ENCODE peak calls at places on chromosome 2, in four cellular contexts. M, C, V and S are unnamed samples. For H3K79me2, the result is how much of the 10 kb centered on the place peaks cover.

GRCh38 chr2:216206821-216207220 is 97.7 kb downstream of the XRCC5 start:
- DNase-seq in M (no peak), C (no peak), V (no peak), S (no peak)

GRCh38 chr2:57701391-57701791 is 345.2 kb upstream of the VRK2 start:
- DNase-seq in M (no peak), C (no peak), V (peak), S (no peak)

GRCh38 chr2:18651842-18652774 is 62.7 kb upstream of the NT5C1B start:
- DNase-seq in M (no peak), C (no peak), V (no peak), S (peak)

GRCh38 chr2:26630669-26631360 is 10.4 kb downstream of the CIB4 start:
- DNase-seq in M (no peak), C (peak), V (peak), S (no peak)

GRCh38 chr2:112692496-112692911 is 28.3 kb upstream of the NT5DC4 start:
- DNase-seq in M (peak), C (peak), V (peak), S (no peak)

GRCh38 chr2:68912732-68913131 is 40.0 kb downstream of the GKN2 start:
- DNase-seq in M (no peak), C (no peak), V (no peak), S (no peak)

GRCh38 chr2:191268596-191268995 is 23.4 kb downstream of the MYO1B start:
- DNase-seq in M (no peak), C (no peak), V (no peak), S (no peak)

GRCh38 chr2:206443735-206444527 is 599 bp downstream of the ADAM23 start:
- DNase-seq in M (peak), C (peak), V (peak), S (no peak)

GRCh38 chr2:97911210-97911921 is 84.4 kb downstream of the TMEM131 start:
- DNase-seq in M (no peak), C (peak), V (no peak), S (no peak)

GRCh38 chr2:131394147-131394931 is 30.4 kb upstream of the RAB6D start:
- DNase-seq in M (no peak), C (no peak), V (peak), S (no peak)

GRCh38 chr2:27381577-27382181 is 1.1 kb upstream of the ZNF513 start:
- DNase-seq in M (no peak), C (no peak), V (no peak), S (no peak)

GRCh38 chr2:10481055-10481665 is 33.0 kb upstream of the ODC1 start:
- DNase-seq in M (no peak), C (no peak), V (no peak), S (no peak)

GRCh38 chr2:10480359-10480949 is 32.3 kb upstream of the ODC1 start:
- DNase-seq in M (no peak), C (no peak), V (no peak), S (no peak)

GRCh38 chr2:10481666-10482157 is 33.6 kb upstream of the ODC1 start:
- DNase-seq in M (no peak), C (no peak), V (no peak), S (no peak)

GRCh38 chr2:10482979-10483378 is 34.9 kb upstream of the ODC1 start:
- DNase-seq in M (no peak), C (no peak), V (no peak), S (no peak)

GRCh38 chr2:10482460-10482859 is 34.3 kb upstream of the ODC1 start:
- DNase-seq in M (no peak), C (no peak), V (no peak), S (no peak)
- H3K4me2 ChIP-seq in M (no peak), C (no peak), V (no peak), S (no peak)

DNA sequence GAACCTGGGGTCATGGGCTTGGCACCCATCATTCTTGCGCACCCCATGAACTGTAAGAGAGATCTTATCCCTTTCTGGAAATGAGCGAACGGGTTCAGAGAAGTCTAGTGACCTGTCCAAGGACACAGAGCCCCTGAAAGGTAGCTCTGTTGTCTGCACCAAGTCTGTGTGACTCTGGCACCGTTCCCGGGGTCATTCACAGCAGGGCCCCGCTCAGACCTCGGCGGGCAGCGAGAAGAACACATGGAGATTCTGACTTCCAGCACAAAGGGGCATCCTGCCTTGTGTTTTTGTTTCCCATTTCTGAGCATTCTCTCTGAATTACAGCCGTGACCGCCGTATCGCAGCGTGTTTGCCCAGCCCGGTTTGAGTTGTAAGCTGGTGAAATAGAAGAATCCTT is 231.7 kb downstream of the KLHL29 start:
- DNase-seq in M (no peak), C (no peak), V (no peak), S (no peak)
- H3K27ac ChIP-seq in M (no peak), C (no peak), V (no peak), S (no peak)

DNA sequence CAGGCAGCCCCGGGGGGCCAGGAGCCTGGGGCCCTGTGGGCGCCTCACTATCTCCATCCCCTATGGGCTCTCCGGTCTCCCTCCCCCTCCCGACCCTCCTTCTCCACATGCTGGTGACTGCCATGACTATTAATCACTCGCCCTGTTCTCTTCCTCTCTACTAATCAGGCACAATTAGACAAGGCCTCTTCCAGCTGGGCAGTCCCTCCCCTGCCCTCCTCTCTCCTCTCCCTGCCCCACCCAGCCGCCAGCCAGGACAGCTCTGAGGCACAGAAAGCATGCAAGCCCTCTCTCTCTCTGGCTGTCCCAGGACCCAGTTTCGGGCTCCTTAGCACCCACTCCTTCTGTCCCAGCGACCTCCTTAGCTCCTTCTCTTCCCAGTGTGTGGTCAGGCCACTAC is 5.8 kb downstream of the ASIC4 start:
- DNase-seq in M (no peak), C (no peak), V (no peak), S (no peak)
- H3K79me2 ChIP-seq in M (under half), C (under half), V (under half), S (under half)

GRCh38 chr2:240300840-240301239 is 134.6 kb upstream of the GPC1 start:
- DNase-seq in M (no peak), C (no peak), V (no peak), S (no peak)
- H3K4me2 ChIP-seq in M (no peak), C (no peak), V (no peak), S (no peak)

GRCh38 chr2:241867776-241868420 is 1.6 kb upstream of the RTP5 start:
- DNase-seq in M (no peak), C (no peak), V (no peak), S (no peak)
- H3K27ac ChIP-seq in M (no peak), C (no peak), V (no peak), S (no peak)

GRCh38 chr2:39642054-39642742 is 23.5 kb upstream of the TMEM178A start:
- DNase-seq in M (no peak), C (peak), V (no peak), S (no peak)

GRCh38 chr2:39640107-39640506 is 25.6 kb upstream of the TMEM178A start:
- DNase-seq in M (no peak), C (no peak), V (no peak), S (no peak)

GRCh38 chr2:39636306-39636705 is 29.4 kb upstream of the TMEM178A start:
- DNase-seq in M (no peak), C (no peak), V (no peak), S (no peak)

GRCh38 chr2:39646267-39646666 is 19.4 kb upstream of the TMEM178A start:
- DNase-seq in M (no peak), C (no peak), V (no peak), S (no peak)

GRCh38 chr2:39640681-39641080 is 25.0 kb upstream of the TMEM178A start:
- DNase-seq in M (no peak), C (no peak), V (no peak), S (no peak)
- H3K79me2 ChIP-seq in M (under half), C (under half), V (under half), S (under half)

GRCh38 chr2:72963423-72964145 is 46.3 kb downstream of the EMX1 start:
- DNase-seq in M (no peak), C (no peak), V (peak), S (no peak)

GRCh38 chr2:72961036-72961720 is 43.9 kb downstream of the EMX1 start:
- DNase-seq in M (no peak), C (no peak), V (no peak), S (no peak)

GRCh38 chr2:72964146-72964525 is 46.8 kb downstream of the EMX1 start:
- DNase-seq in M (no peak), C (no peak), V (no peak), S (no peak)

GRCh38 chr2:72961853-72962468 is 44.6 kb downstream of the EMX1 start:
- DNase-seq in M (no peak), C (no peak), V (no peak), S (no peak)

DNA sequence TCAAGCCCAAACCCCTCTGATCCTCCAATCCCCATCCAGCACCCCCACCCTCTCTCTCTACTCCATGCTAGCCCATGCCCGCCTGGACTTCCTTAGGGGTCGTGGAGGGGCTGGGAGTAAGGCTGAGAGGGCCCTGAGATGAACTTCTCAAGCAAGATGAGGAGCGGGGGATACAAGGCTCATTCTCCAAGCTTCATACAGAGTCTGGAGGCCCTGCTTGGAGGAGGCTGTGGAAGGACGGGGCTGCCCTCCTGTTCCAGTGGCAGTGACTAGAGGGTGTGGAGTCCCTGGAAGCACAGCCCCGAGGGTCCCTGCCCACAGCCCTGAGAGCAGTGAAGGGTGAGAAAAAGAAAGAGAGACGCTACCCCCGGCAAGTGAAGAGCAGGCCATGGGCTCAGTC is 45.6 kb downstream of the EMX1 start:
- DNase-seq in M (no peak), C (no peak), V (no peak), S (no peak)
- H3K4me2 ChIP-seq in M (no peak), C (no peak), V (peak), S (no peak)

GRCh38 chr2:233676046-233676445 is 4.3 kb downstream of the UGT1A9 start:
- DNase-seq in M (no peak), C (no peak), V (no peak), S (no peak)
- H3K27ac ChIP-seq in M (no peak), C (no peak), V (no peak), S (no peak)